ENCODE peak calls at places on chromosomes 4 and X, in eight cellular contexts. One of them, this sample, is unnamed.
A peak's percentile ranks its signal among the peaks of the same experiment; 100 is the strongest.

GRCh38 chr4:153741529-153741928 is 18.3 kb downstream of the RNF175 start:
- DNase-seq in right lobe of liver: no peak
- DNase-seq in RPMI8226: no peak
- DNase-seq in T-cell: no peak
- DNase-seq in GOT3: no peak
- DNase-seq in NCI-H1436: no peak
- DNase-seq in skeletal muscle cell: no peak
- DNase-seq in NCI-H1105 treated with DMSO at 0.1 percent for 48 hours: no peak
- DNase-seq in this sample: no peak

GRCh38 chr4:103996637-103997036 is 276.9 kb upstream of the TACR3 start:
- DNase-seq in T-cell: no peak
- DNase-seq in NCI-H1105 treated with DMSO at 0.1 percent for 48 hours: peak; percentile 5
- DNase-seq in GOT3: no peak
- DNase-seq in NCI-H1436: no peak
- DNase-seq in right lobe of liver: no peak
- DNase-seq in skeletal muscle cell: peak; percentile 65
- DNase-seq in RPMI8226: no peak
- DNase-seq in this sample: no peak

GRCh38 chr4:77505275-77505957 is 100.2 kb upstream of the CXCL13 start:
- DNase-seq in RPMI8226: no peak
- DNase-seq in NCI-H1105 treated with DMSO at 0.1 percent for 48 hours: no peak
- DNase-seq in right lobe of liver: no peak
- DNase-seq in GOT3: no peak
- DNase-seq in T-cell: no peak
- DNase-seq in skeletal muscle cell: no peak
- DNase-seq in NCI-H1436: no peak
- DNase-seq in this sample: no peak

GRCh38 chrX:9797961-9798360 is 11.7 kb downstream of the SHROOM2 start:
- DNase-seq in GOT3: no peak
- DNase-seq in skeletal muscle cell: no peak
- DNase-seq in T-cell: no peak
- DNase-seq in NCI-H1436: no peak
- DNase-seq in right lobe of liver: no peak
- DNase-seq in RPMI8226: no peak
- DNase-seq in NCI-H1105 treated with DMSO at 0.1 percent for 48 hours: no peak
- DNase-seq in this sample: no peak

GRCh38 chr4:17335371-17335770 is 176.5 kb downstream of the QDPR start:
- DNase-seq in right lobe of liver: no peak
- DNase-seq in GOT3: no peak
- DNase-seq in RPMI8226: no peak
- DNase-seq in NCI-H1105 treated with DMSO at 0.1 percent for 48 hours: no peak
- DNase-seq in T-cell: no peak
- DNase-seq in skeletal muscle cell: no peak
- DNase-seq in NCI-H1436: no peak
- DNase-seq in this sample: no peak

GRCh38 chr4:38230121-38230728 is 270.0 kb downstream of the PTTG2 start:
- DNase-seq in NCI-H1436: no peak
- DNase-seq in RPMI8226: no peak
- DNase-seq in GOT3: no peak
- DNase-seq in NCI-H1105 treated with DMSO at 0.1 percent for 48 hours: no peak
- DNase-seq in T-cell: no peak
- DNase-seq in skeletal muscle cell: no peak
- DNase-seq in right lobe of liver: peak; percentile 52
- DNase-seq in this sample: no peak

GRCh38 chr4:45751877-45752276 is 372.0 kb downstream of the GABRG1 start:
- DNase-seq in T-cell: no peak
- DNase-seq in RPMI8226: no peak
- DNase-seq in skeletal muscle cell: no peak
- DNase-seq in NCI-H1105 treated with DMSO at 0.1 percent for 48 hours: no peak
- DNase-seq in NCI-H1436: no peak
- DNase-seq in right lobe of liver: no peak
- DNase-seq in GOT3: no peak
- DNase-seq in this sample: no peak

GRCh38 chr4:45079616-45080015 is 353.3 kb upstream of the GNPDA2 start:
- DNase-seq in GOT3: no peak
- DNase-seq in RPMI8226: no peak
- DNase-seq in skeletal muscle cell: no peak
- DNase-seq in right lobe of liver: no peak
- DNase-seq in NCI-H1105 treated with DMSO at 0.1 percent for 48 hours: no peak
- DNase-seq in T-cell: no peak
- DNase-seq in NCI-H1436: no peak
- DNase-seq in this sample: no peak

GRCh38 chr4:82785248-82786003 is 13.2 kb downstream of the SCD5 start:
- DNase-seq in T-cell: no peak
- DNase-seq in right lobe of liver: no peak
- DNase-seq in RPMI8226: no peak
- DNase-seq in NCI-H1436: no peak
- DNase-seq in NCI-H1105 treated with DMSO at 0.1 percent for 48 hours: no peak
- DNase-seq in skeletal muscle cell: peak; percentile 84
- DNase-seq in GOT3: no peak
- DNase-seq in this sample: no peak

GRCh38 chr4:36310793-36311192 is 29.4 kb downstream of the DTHD1 start:
- DNase-seq in T-cell: no peak
- DNase-seq in GOT3: no peak
- DNase-seq in right lobe of liver: peak; percentile 51
- DNase-seq in RPMI8226: no peak
- DNase-seq in NCI-H1436: no peak
- DNase-seq in skeletal muscle cell: no peak
- DNase-seq in NCI-H1105 treated with DMSO at 0.1 percent for 48 hours: no peak
- DNase-seq in this sample: peak; percentile 48

GRCh38 chr4:73817341-73817740 is 19.1 kb upstream of the CXCL6 start:
- DNase-seq in skeletal muscle cell: no peak
- DNase-seq in RPMI8226: peak; percentile 36
- DNase-seq in NCI-H1436: no peak
- DNase-seq in GOT3: no peak
- DNase-seq in NCI-H1105 treated with DMSO at 0.1 percent for 48 hours: no peak
- DNase-seq in right lobe of liver: no peak
- DNase-seq in T-cell: no peak
- DNase-seq in this sample: no peak

GRCh38 chrX:9252182-9252581 is 212.7 kb upstream of the TBL1X start:
- DNase-seq in NCI-H1105 treated with DMSO at 0.1 percent for 48 hours: no peak
- DNase-seq in right lobe of liver: no peak
- DNase-seq in skeletal muscle cell: no peak
- DNase-seq in GOT3: no peak
- DNase-seq in T-cell: no peak
- DNase-seq in NCI-H1436: no peak
- DNase-seq in RPMI8226: no peak
- DNase-seq in this sample: no peak

GRCh38 chr4:89799071-89799470 is 37.9 kb downstream of the SNCA start:
- DNase-seq in right lobe of liver: no peak
- DNase-seq in NCI-H1436: no peak
- DNase-seq in NCI-H1105 treated with DMSO at 0.1 percent for 48 hours: no peak
- DNase-seq in skeletal muscle cell: no peak
- DNase-seq in RPMI8226: no peak
- DNase-seq in GOT3: no peak
- DNase-seq in T-cell: no peak
- DNase-seq in this sample: no peak

GRCh38 chrX:5730561-5730960 is 498.1 kb downstream of the NLGN4X start:
- DNase-seq in right lobe of liver: no peak
- DNase-seq in NCI-H1436: no peak
- DNase-seq in GOT3: no peak
- DNase-seq in skeletal muscle cell: no peak
- DNase-seq in RPMI8226: no peak
- DNase-seq in NCI-H1105 treated with DMSO at 0.1 percent for 48 hours: no peak
- DNase-seq in T-cell: no peak
- DNase-seq in this sample: no peak

GRCh38 chrX:71650333-71650969 is 16.9 kb upstream of the LOC101059915 start:
- DNase-seq in NCI-H1436: peak; percentile 32
- DNase-seq in T-cell: no peak
- DNase-seq in right lobe of liver: no peak
- DNase-seq in NCI-H1105 treated with DMSO at 0.1 percent for 48 hours: no peak
- DNase-seq in skeletal muscle cell: no peak
- DNase-seq in RPMI8226: peak; percentile 65
- DNase-seq in GOT3: no peak
- DNase-seq in this sample: peak; percentile 45

GRCh38 chr4:7858498-7858897 is 81.2 kb downstream of the AFAP1 start:
- DNase-seq in T-cell: no peak
- DNase-seq in skeletal muscle cell: no peak
- DNase-seq in NCI-H1105 treated with DMSO at 0.1 percent for 48 hours: no peak
- DNase-seq in GOT3: no peak
- DNase-seq in NCI-H1436: no peak
- DNase-seq in RPMI8226: no peak
- DNase-seq in right lobe of liver: no peak
- DNase-seq in this sample: no peak

GRCh38 chrX:40098264-40099045 is 697 bp upstream of the BCOR start:
- DNase-seq in T-cell: peak; percentile 35
- DNase-seq in NCI-H1436: peak; percentile 37
- DNase-seq in NCI-H1105 treated with DMSO at 0.1 percent for 48 hours: no peak
- DNase-seq in GOT3: peak; percentile 8
- DNase-seq in right lobe of liver: peak; percentile 55
- DNase-seq in RPMI8226: peak; percentile 75
- DNase-seq in skeletal muscle cell: no peak
- DNase-seq in this sample: peak; percentile 71

GRCh38 chr4:164874791-164875190 is 2.2 kb upstream of the APELA start:
- DNase-seq in right lobe of liver: no peak
- DNase-seq in skeletal muscle cell: no peak
- DNase-seq in T-cell: no peak
- DNase-seq in NCI-H1436: no peak
- DNase-seq in NCI-H1105 treated with DMSO at 0.1 percent for 48 hours: no peak
- DNase-seq in GOT3: no peak
- DNase-seq in RPMI8226: no peak
- DNase-seq in this sample: no peak

GRCh38 chrX:40867352-40867751 is 132.0 kb upstream of the MED14 start:
- DNase-seq in T-cell: no peak
- DNase-seq in RPMI8226: no peak
- DNase-seq in NCI-H1105 treated with DMSO at 0.1 percent for 48 hours: no peak
- DNase-seq in skeletal muscle cell: no peak
- DNase-seq in NCI-H1436: no peak
- DNase-seq in right lobe of liver: no peak
- DNase-seq in GOT3: no peak
- DNase-seq in this sample: no peak

GRCh38 chr4:33882246-33882990 is 2361.9 kb downstream of the ARAP2 start:
- DNase-seq in NCI-H1436: no peak
- DNase-seq in right lobe of liver: no peak
- DNase-seq in RPMI8226: no peak
- DNase-seq in skeletal muscle cell: peak; percentile 84
- DNase-seq in T-cell: no peak
- DNase-seq in GOT3: no peak
- DNase-seq in NCI-H1105 treated with DMSO at 0.1 percent for 48 hours: no peak
- DNase-seq in this sample: no peak

GRCh38 chr4:106095408-106095807 is 200.1 kb downstream of the NPNT start:
- DNase-seq in RPMI8226: no peak
- DNase-seq in NCI-H1436: no peak
- DNase-seq in NCI-H1105 treated with DMSO at 0.1 percent for 48 hours: no peak
- DNase-seq in skeletal muscle cell: no peak
- DNase-seq in T-cell: no peak
- DNase-seq in GOT3: no peak
- DNase-seq in right lobe of liver: no peak
- DNase-seq in this sample: no peak

GRCh38 chr4:169099775-169100180 is 89.7 kb upstream of the CBR4 start:
- DNase-seq in RPMI8226: no peak
- DNase-seq in T-cell: no peak
- DNase-seq in GOT3: no peak
- DNase-seq in NCI-H1105 treated with DMSO at 0.1 percent for 48 hours: no peak
- DNase-seq in right lobe of liver: no peak
- DNase-seq in NCI-H1436: no peak
- DNase-seq in skeletal muscle cell: peak; percentile 50
- DNase-seq in this sample: no peak

GRCh38 chr4:77073106-77073858 is 2.5 kb downstream of the CCNI start:
- DNase-seq in right lobe of liver: no peak
- DNase-seq in NCI-H1105 treated with DMSO at 0.1 percent for 48 hours: no peak
- DNase-seq in GOT3: no peak
- DNase-seq in T-cell: no peak
- DNase-seq in RPMI8226: no peak
- DNase-seq in NCI-H1436: no peak
- DNase-seq in skeletal muscle cell: no peak
- DNase-seq in this sample: no peak

GRCh38 chrX:101462892-101463291 is 22.4 kb upstream of the ARMCX4 start:
- DNase-seq in T-cell: no peak
- DNase-seq in RPMI8226: peak; percentile 44
- DNase-seq in skeletal muscle cell: no peak
- DNase-seq in GOT3: no peak
- DNase-seq in right lobe of liver: no peak
- DNase-seq in NCI-H1436: peak; percentile 34
- DNase-seq in NCI-H1105 treated with DMSO at 0.1 percent for 48 hours: peak; percentile 62
- DNase-seq in this sample: no peak

GRCh38 chr4:40514409-40515025 is 115.1 kb downstream of the RBM47 start:
- DNase-seq in GOT3: no peak
- DNase-seq in right lobe of liver: peak; percentile 80
- DNase-seq in RPMI8226: no peak
- DNase-seq in skeletal muscle cell: no peak
- DNase-seq in T-cell: no peak
- DNase-seq in NCI-H1436: no peak
- DNase-seq in NCI-H1105 treated with DMSO at 0.1 percent for 48 hours: peak; percentile 57
- DNase-seq in this sample: no peak